ENCODE peak calls at places on chromosome 18, in eight cellular contexts. T, F, M, U, P, Z, B and G are unnamed samples.

GRCh38 chr18:61896767-61897166 is 4.0 kb upstream of the RNF152 start:
- DNase-seq in U (peak; percentile 93), M (peak; percentile 34), F (no peak), T (no peak), B (no peak), Z (peak; percentile 76), P (peak; percentile 66), G (no peak)

GRCh38 chr18:48676346-48676745 is 137.5 kb downstream of the CTIF start:
- DNase-seq in Z (peak; percentile 36), B (no peak), F (no peak), M (no peak), P (no peak), U (no peak), T (no peak), G (no peak)

GRCh38 chr18:48942554-48943261 is 8.1 kb downstream of the SMAD7 start:
- DNase-seq in Z (peak; percentile 93), B (no peak), U (peak; percentile 84), T (peak; percentile 62), P (peak; percentile 94), M (peak; percentile 81), F (no peak), G (peak; percentile 90)

GRCh38 chr18:68017385-68017784 is 500.9 kb upstream of the DSEL start:
- DNase-seq in M (no peak), P (no peak), F (no peak), Z (no peak), B (no peak), T (no peak), U (no peak), G (no peak)

GRCh38 chr18:9097349-9097748 is 5.2 kb upstream of the NDUFV2 start:
- DNase-seq in P (no peak), T (no peak), F (no peak), B (no peak), M (no peak), Z (no peak), U (no peak), G (no peak)

GRCh38 chr18:37266290-37266689 is 299.3 kb downstream of the CELF4 start:
- DNase-seq in M (no peak), Z (no peak), B (no peak), U (no peak), F (no peak), T (no peak), P (no peak), G (peak; percentile 23)

GRCh38 chr18:2681993-2682603 is 26.6 kb downstream of the SMCHD1 start:
- DNase-seq in B (no peak), P (no peak), Z (no peak), T (no peak), F (no peak), M (no peak), U (no peak), G (no peak)

GRCh38 chr18:56333146-56333545 is 305.2 kb downstream of the TXNL1 start:
- DNase-seq in T (no peak), Z (no peak), F (no peak), M (no peak), P (no peak), U (no peak), B (no peak), G (no peak)

GRCh38 chr18:43279015-43279758 is 1.9 kb upstream of the SYT4 start:
- DNase-seq in M (peak; percentile 13), P (peak; percentile 25), Z (peak; percentile 8), F (no peak), U (peak; percentile 2), T (no peak), B (no peak), G (peak; percentile 7)

GRCh38 chr18:23712445-23712844 is 23.2 kb downstream of the LAMA3 start:
- DNase-seq in Z (no peak), F (no peak), P (no peak), T (no peak), M (no peak), B (no peak), U (no peak), G (no peak)

GRCh38 chr18:54323970-54324369 is 33.7 kb downstream of the STARD6 start:
- DNase-seq in M (no peak), Z (no peak), B (no peak), U (no peak), F (no peak), P (no peak), T (no peak), G (no peak)

GRCh38 chr18:27400001-27400400 is 214.9 kb upstream of the CHST9 start:
- DNase-seq in U (no peak), P (no peak), Z (no peak), M (no peak), F (no peak), T (no peak), B (no peak), G (peak; percentile 37)

GRCh38 chr18:2692508-2692907 is 37.0 kb downstream of the SMCHD1 start:
- DNase-seq in T (no peak), Z (no peak), B (no peak), M (no peak), U (no peak), P (no peak), F (no peak), G (no peak)

GRCh38 chr18:64245461-64245860 is 96.6 kb upstream of the LINC00305 start:
- DNase-seq in P (no peak), M (no peak), B (no peak), F (no peak), Z (no peak), T (no peak), U (no peak), G (no peak)

GRCh38 chr18:64240301-64240700 is 91.4 kb upstream of the LINC00305 start:
- DNase-seq in T (no peak), M (no peak), B (no peak), F (no peak), P (no peak), Z (no peak), U (no peak), G (no peak)

DNA sequence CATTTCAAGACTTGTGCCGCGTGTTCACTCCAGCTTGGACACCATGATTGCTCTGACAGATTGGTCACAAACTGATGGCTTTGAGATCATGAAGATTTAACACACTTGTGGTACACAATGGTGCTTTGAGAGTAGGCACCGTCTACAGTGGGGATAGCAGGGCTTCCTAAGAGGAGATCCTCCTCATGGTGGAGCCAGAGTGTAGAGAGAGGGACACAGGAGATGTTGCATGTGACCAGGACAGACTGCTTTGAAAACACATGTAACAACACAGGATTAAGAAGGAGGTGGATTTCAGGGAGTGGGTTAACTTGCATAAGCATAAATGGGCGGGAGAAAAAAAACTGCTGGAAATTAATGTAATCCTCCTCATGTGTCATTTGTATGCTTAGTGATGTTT is 95.7 kb upstream of the LINC00305 start:
- DNase-seq in P (no peak), B (no peak), F (no peak), T (no peak), Z (no peak), M (no peak), U (no peak), G (peak; percentile 5)
- TF ChIP-seq CTCF in P (no peak), B (no peak), F (no peak), T (no peak), Z (no peak), M (no peak), U (no peak), G (no peak)

DNA sequence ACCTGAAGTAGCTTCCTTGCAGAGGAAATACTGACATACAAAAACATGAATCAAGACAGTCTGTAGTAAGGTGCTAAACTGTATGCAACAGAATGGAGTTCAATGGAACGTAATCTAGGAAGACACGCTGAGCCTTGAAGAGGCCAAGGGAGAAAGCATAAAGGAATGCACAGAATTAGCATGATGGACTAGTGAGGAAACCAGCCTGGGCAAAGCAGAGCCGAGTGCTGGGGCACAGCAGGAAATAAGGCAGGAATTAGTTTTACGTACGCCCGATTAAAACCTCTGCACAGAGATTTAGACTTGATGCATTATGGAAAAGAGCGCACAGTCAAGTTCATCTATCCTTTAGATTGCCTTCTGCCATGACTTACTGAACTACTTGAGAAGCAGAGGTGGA is 200.3 kb downstream of the DLGAP1 start:
- DNase-seq in F (no peak), U (no peak), B (no peak), T (no peak), P (no peak), Z (no peak), M (no peak), G (no peak)
- TF ChIP-seq CTCF in F (no peak), U (no peak), B (no peak), T (no peak), P (no peak), Z (no peak), M (no peak), G (no peak)

GRCh38 chr18:51151568-51152511 is 45.6 kb downstream of the MEX3C start:
- DNase-seq in M (no peak), B (peak; percentile 74), Z (no peak), F (no peak), P (no peak), T (no peak), U (no peak), G (no peak)
- TF ChIP-seq CTCF in M (no peak), B (peak; percentile 13), Z (no peak), F (no peak), P (no peak), T (no peak), U (no peak), G (no peak)

GRCh38 chr18:79640875-79641274 is 38.7 kb upstream of the CTDP1 start:
- DNase-seq in P (no peak), Z (no peak), U (no peak), F (no peak), T (no peak), B (no peak), M (no peak), G (no peak)

GRCh38 chr18:79637921-79638855 is 41.4 kb upstream of the CTDP1 start:
- DNase-seq in U (no peak), T (no peak), Z (no peak), B (no peak), F (no peak), P (no peak), M (no peak), G (no peak)

GRCh38 chr18:79637181-79637920 is 42.3 kb upstream of the CTDP1 start:
- DNase-seq in F (no peak), B (no peak), U (no peak), P (no peak), T (no peak), M (no peak), Z (no peak), G (no peak)

GRCh38 chr18:79640064-79640672 is 39.4 kb upstream of the CTDP1 start:
- DNase-seq in M (no peak), Z (no peak), U (no peak), F (no peak), P (no peak), T (no peak), B (no peak), G (no peak)

DNA sequence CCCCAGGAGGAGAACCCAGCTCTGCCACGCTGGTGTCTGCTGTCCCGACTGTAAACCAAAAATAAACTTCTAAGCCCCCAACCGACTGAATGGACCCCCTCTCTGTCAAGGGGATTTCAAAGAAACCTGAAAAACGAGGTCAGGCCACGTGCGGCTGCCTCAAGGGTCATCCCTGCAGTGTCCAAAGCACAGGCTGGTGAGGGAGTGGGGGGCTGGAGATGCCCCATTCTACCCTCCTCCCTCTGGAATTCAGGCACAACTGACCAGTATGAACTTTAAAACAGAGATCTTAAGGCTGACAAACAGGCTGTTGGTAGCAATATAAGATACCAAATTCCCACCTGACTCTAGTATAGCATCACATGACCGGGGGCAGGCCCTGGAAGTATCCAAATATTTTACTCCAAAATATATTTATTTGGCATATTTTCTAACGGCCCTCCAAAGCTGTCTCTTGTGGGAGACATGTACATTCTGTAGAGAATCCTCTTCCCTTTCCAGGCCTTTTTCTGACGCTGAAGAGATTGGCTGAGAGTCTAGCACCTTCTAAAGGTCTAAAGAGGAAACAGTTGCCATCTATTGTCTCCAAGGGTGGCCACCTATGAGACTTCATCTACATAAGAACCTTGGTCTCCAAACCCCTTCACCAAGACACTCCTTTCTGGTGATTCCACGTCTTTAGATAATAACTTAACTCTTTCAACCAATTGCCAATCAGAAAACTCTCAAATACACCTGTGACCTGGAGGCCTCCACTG is 40.4 kb upstream of the CTDP1 start:
- DNase-seq in P (no peak), M (no peak), F (no peak), T (no peak), U (no peak), Z (no peak), B (no peak), G (no peak)
- TF ChIP-seq CTCF in P (no peak), M (no peak), F (no peak), T (no peak), U (no peak), Z (no peak), B (no peak), G (no peak)